ENCODE peak calls at places on chromosomes 1 and 21, in seven cellular contexts. N is GM23338, U is astrocyte, S is HepG2, B is AG04450, T is ovary, A is fibroblast of lung. D is an unnamed sample. For H3K27me3, the result is how much of the 10 kb centered on the place peaks cover.

GRCh38 chr1:39295901-39296300 is 91.4 kb downstream of the MACF1 start:
- DNase-seq in N (no peak), U (no peak), S (no peak), B (no peak), T (no peak), A (no peak), D (no peak)

GRCh38 chr1:183807549-183808168 is 2.7 kb downstream of the RGL1 start:
- DNase-seq in N (no peak), U (peak), S (no peak), B (no peak), T (no peak), A (peak), D (no peak)

GRCh38 chr1:241749041-241749798 is 97.1 kb downstream of the WDR64 start:
- DNase-seq in N (no peak), U (peak), S (no peak), B (no peak), T (no peak), A (peak), D (no peak)

GRCh38 chr21:35904995-35905972 is 155.0 kb downstream of the SETD4 start:
- DNase-seq in N (no peak), U (no peak), S (no peak), B (no peak), T (no peak), A (peak), D (no peak)

GRCh38 chr21:27590271-27590670 is 623.4 kb upstream of the ADAMTS5 start:
- DNase-seq in N (peak), U (no peak), S (no peak), B (no peak), T (no peak), A (no peak), D (no peak)

GRCh38 chr1:81681570-81681969 is 119.2 kb upstream of the ADGRL2 start:
- DNase-seq in N (peak), U (peak), S (no peak), B (no peak), T (no peak), A (peak), D (no peak)

GRCh38 chr1:46595127-46595526 is 8.9 kb downstream of the MKNK1 start:
- DNase-seq in N (no peak), U (no peak), S (no peak), B (no peak), T (no peak), A (no peak), D (no peak)

GRCh38 chr1:192183788-192184187 is 25.5 kb downstream of the RGS18 start:
- DNase-seq in N (no peak), U (no peak), S (no peak), B (no peak), T (no peak), A (no peak), D (no peak)

GRCh38 chr1:225361176-225361575 is 66.7 kb downstream of the LBR start:
- DNase-seq in N (no peak), U (no peak), S (no peak), B (no peak), T (no peak), A (no peak), D (no peak)

GRCh38 chr1:115764541-115764940 is 4.0 kb downstream of the CASQ2 start:
- DNase-seq in N (peak), U (no peak), S (peak), B (no peak), T (no peak), A (peak), D (no peak)

GRCh38 chr1:119141020-119141424 is 569 bp upstream of the WARS2 start:
- DNase-seq in N (peak), U (no peak), S (peak), B (no peak), T (peak), A (peak), D (peak)

GRCh38 chr1:17279001-17279830 is 28.8 kb upstream of the PADI4 start:
- DNase-seq in N (no peak), U (peak), S (no peak), B (no peak), T (no peak), A (no peak), D (no peak)

GRCh38 chr1:204961765-204962419 is 81.1 kb upstream of the CNTN2 start:
- DNase-seq in N (peak), U (no peak), S (no peak), B (no peak), T (no peak), A (no peak), D (no peak)

GRCh38 chr1:147475488-147475887 is 65.8 kb upstream of the BCL9 start:
- DNase-seq in N (no peak), U (peak), S (no peak), B (no peak), T (no peak), A (no peak), D (no peak)

GRCh38 chr1:12464028-12464427 is 154.0 kb downstream of the DHRS3 start:
- DNase-seq in N (no peak), U (peak), S (no peak), B (no peak), T (no peak), A (no peak), D (no peak)
- H3K27ac ChIP-seq in N (no peak), U (peak), S (no peak), B (peak), T (no peak), A (peak), D (no peak)

DNA sequence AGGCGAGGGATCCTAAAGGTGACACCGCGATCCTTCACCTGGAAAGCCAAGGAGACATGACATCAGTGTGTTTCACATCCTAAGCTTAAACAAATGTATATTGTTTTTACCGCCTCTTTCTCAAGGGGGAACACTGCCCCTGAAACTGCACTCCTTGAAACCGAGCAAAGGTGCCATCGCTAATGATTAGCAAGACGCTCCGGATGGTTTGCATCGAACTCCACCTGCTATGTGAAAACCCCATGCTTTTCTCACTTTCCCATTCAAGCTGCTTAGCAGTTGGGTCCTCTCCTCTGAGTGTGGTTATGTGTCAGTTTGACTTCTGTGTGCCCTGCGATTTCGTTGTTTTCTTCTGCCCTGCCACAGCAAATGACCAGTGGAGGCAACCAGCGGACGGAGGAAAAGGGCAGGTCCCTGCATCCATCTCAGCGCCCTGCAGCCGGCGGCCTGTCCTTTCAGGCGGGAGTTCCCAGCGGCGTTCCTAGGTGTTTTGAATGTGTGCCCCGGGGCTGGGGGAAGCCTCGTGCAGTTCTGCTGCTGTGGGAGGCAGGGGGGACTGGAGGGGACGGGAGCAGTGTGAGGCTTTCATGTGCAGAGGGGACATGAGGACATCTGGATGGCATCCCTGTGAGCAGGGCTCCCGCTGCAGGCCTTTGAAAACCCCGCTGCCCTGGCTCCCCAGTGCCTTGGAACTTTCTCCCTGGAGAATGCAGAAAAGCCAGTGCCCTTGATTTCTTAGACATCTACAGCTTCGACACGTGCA is 16.1 kb downstream of the ZBTB18 start:
- DNase-seq in N (peak), U (no peak), S (no peak), B (no peak), T (no peak), A (no peak), D (no peak)
- TF ChIP-seq CTCF in N (no peak), U (no peak), S (no peak), B (no peak), T (no peak), A (no peak), D (no peak)

DNA sequence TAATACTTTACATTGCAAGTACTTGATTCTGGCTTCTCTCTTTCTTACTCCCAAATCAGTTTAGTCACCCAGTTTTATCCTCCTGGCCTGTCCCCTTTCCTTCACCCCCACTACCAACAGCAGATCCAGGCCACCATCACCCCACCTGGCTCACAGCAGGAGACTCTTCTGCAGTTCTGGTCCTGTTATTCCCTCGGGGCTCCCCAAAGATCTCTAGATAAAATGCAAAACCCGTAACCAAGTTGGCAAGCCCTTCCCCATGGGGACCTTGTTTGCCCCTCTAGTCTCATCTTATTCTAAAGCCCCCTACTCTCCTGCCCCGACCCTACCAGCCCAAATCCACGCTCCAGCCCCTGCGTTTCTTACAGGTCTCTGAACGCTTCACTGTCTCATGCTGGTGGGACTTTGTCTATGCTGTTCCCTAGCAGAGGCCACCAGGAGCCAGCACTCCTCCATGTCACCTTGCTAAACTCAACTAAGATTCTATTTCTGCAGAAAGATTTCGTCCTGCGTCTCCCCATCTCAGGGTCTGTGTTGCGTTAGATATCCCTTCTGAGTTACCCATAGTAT is 4.0 kb downstream of the ABCG1 start:
- DNase-seq in N (no peak), U (no peak), S (no peak), B (no peak), T (no peak), A (no peak), D (no peak)
- H3K27me3 ChIP-seq in N (under half), U (under half), S (under half), B (under half), T (under half), A (under half), D (under half)

GRCh38 chr1:231630558-231631205 is 4.1 kb downstream of the DISC1 start:
- DNase-seq in N (no peak), U (peak), S (no peak), B (peak), T (no peak), A (peak), D (no peak)
- H3K27ac ChIP-seq in N (no peak), U (no peak), S (no peak), B (peak), T (no peak), A (no peak), D (no peak)

DNA sequence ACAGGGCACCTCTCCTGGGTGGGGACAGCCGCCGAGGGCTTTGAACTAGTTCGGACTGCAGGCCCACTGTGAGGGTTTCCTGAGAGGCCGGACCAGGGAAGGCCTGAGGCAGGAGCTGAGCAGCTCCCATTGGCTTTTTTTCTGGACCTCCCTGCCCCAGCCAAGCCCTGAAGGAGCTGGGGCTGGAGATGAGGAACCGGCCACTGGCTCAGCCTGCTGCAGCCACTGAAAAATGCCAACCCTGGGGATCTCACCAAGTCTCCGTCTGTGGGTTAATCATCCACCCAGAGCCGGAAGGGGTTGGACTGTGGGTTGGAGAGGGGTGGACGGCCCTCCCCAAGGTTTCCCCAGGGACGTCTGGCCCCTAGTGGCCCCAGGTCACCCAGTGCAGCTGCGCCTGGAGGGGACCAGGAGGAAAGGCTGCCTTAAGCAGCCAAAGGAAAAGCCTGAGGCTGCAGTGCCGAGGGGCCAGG is 2.5 kb downstream of the VWA1 start:
- DNase-seq in N (no peak), U (no peak), S (peak), B (no peak), T (no peak), A (no peak), D (no peak)
- TF ChIP-seq CTCF in N (no peak), U (no peak), S (peak), B (no peak), T (no peak), A (no peak), D (no peak)

GRCh38 chr21:31873696-31874599 is 1.1 kb downstream of the HUNK start:
- DNase-seq in N (peak), U (peak), S (no peak), B (no peak), T (no peak), A (no peak), D (peak)

GRCh38 chr21:31873275-31873695 is 465 bp downstream of the HUNK start:
- DNase-seq in N (peak), U (no peak), S (no peak), B (no peak), T (no peak), A (no peak), D (no peak)

GRCh38 chr21:31875424-31876097 is 2.7 kb downstream of the HUNK start:
- DNase-seq in N (no peak), U (no peak), S (no peak), B (no peak), T (no peak), A (no peak), D (no peak)

GRCh38 chr21:31872452-31873274 is at the start of gene HUNK:
- DNase-seq in N (peak), U (peak), S (peak), B (no peak), T (peak), A (peak), D (no peak)

DNA sequence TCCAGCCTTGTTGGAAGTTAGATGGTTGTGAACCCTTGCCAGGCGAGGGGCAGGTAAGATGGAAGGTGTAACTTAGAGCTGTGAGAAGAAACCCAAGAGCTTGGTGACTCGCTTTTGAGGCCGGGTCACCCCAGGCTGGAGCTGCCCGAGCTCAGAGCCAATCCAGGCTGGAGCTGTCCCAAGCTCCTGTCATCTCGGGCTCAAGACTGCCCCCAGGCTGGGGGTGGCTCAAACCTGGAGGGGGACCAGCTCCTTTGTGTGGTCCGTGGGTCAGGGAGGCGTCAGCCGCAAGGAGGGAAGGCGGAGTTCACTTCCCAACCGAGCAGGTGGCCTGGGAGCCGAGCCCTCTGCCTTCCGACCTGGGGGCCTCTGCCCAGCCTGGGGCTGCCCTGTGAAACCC is 2.0 kb downstream of the HUNK start:
- DNase-seq in N (peak), U (no peak), S (no peak), B (no peak), T (no peak), A (no peak), D (no peak)
- H3K27me3 ChIP-seq in N (under half), U (under half), S (under half), B (under half), T (under half), A (under half), D (under half)

DNA sequence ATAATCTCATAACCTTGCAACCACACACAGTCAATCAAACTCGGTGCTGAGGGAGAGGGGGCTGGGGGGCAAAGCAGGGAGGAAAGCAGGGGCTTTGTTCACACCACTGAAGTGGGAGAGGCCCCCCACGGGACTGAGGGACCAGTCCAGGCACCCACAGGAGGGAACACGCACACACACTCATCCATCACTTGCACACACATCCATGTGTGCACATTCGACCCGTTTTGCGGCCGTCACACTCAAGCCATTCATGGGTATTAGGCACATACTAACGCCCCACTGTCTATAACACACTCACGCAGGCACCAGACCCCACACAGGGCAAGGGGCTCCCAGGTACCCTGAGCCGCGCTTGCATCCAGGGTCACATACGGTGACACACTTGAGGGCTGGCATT is 14.0 kb downstream of the EFNA3 start:
- DNase-seq in N (no peak), U (no peak), S (no peak), B (no peak), T (no peak), A (no peak), D (no peak)
- H3K27ac ChIP-seq in N (no peak), U (no peak), S (no peak), B (no peak), T (no peak), A (no peak), D (no peak)